ENCODE peak calls at places on chromosomes 1 and 21, in five cellular contexts. J is fibroblast of lung, C is thyroid gland, R is epithelial cell of proximal tubule, X is breast epithelium. L is an unnamed sample.

GRCh38 chr21:46406001-46406400 is 52.7 kb upstream of the DIP2A start:
- DNase-seq in C (no peak), R (no peak), J (no peak), X (no peak), L (no peak)

GRCh38 chr1:171355727-171356126 is 41.7 kb downstream of the FMO4 start:
- DNase-seq in C (no peak), R (peak), X (no peak), J (peak), L (no peak)

GRCh38 chr1:159790237-159790917 is 9.6 kb downstream of the DUSP23 start:
- DNase-seq in J (no peak), R (no peak), C (peak), X (no peak), L (no peak)

GRCh38 chr1:200180821-200181220 is 153.3 kb downstream of the NR5A2 start:
- DNase-seq in C (no peak), X (no peak), J (peak), R (peak), L (peak)

GRCh38 chr1:46220808-46221207 is 17.7 kb downstream of the LURAP1 start:
- DNase-seq in R (no peak), X (no peak), J (no peak), C (no peak), L (no peak)

GRCh38 chr1:65395887-65396612 is 24.4 kb upstream of the LEPR start:
- DNase-seq in R (peak), J (peak), C (no peak), X (no peak), L (no peak)

GRCh38 chr1:7644906-7645750 is 126.0 kb upstream of the VAMP3 start:
- DNase-seq in C (peak), X (no peak), R (peak), J (peak), L (no peak)

GRCh38 chr1:199394856-199395255 is 632.7 kb upstream of the NR5A2 start:
- DNase-seq in R (no peak), X (no peak), J (no peak), C (no peak), L (no peak)

GRCh38 chr1:185338719-185339622 is 21.9 kb upstream of the IVNS1ABP start:
- DNase-seq in R (no peak), J (peak), X (no peak), C (no peak), L (no peak)

GRCh38 chr1:89780721-89781120 is 40.1 kb upstream of the LRRC8D start:
- DNase-seq in X (no peak), C (no peak), R (peak), J (peak), L (peak)

GRCh38 chr1:240706150-240706904 is 94.4 kb upstream of the GREM2 start:
- DNase-seq in X (no peak), J (peak), R (no peak), C (no peak), L (peak)
- H3K4me3 ChIP-seq in X (no peak), J (no peak), R (no peak), C (no peak), L (no peak)

DNA sequence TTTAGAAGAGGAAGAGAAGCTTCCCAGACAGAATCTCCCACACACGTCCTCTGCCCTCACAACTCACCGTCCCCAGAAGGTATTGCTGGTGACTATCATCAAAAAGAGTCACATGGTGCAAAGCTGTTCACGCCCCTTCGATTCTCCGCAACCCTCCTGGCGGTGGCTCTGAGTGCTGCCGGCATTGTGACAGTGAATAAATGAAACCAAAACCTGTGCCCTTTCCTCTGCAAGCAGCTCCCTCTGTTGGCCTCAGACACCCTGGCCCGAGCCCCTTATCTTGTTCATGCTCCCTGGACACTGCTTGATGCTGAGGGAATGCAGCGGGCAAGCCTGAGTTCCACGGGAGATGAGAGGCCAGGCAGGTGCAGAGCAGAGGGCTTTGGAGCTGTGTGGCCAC is 510.3 kb downstream of the NPHP4 start:
- DNase-seq in R (no peak), J (no peak), X (no peak), C (no peak), L (no peak)
- TF ChIP-seq CTCF in R (no peak), J (no peak), X (no peak), C (no peak), L (no peak)

GRCh38 chr21:44296916-44297315 is 2.9 kb upstream of the PFKL start:
- DNase-seq in J (no peak), R (no peak), X (no peak), C (no peak), L (no peak)
- H3K4me3 ChIP-seq in J (no peak), R (no peak), X (no peak), C (no peak), L (no peak)

DNA sequence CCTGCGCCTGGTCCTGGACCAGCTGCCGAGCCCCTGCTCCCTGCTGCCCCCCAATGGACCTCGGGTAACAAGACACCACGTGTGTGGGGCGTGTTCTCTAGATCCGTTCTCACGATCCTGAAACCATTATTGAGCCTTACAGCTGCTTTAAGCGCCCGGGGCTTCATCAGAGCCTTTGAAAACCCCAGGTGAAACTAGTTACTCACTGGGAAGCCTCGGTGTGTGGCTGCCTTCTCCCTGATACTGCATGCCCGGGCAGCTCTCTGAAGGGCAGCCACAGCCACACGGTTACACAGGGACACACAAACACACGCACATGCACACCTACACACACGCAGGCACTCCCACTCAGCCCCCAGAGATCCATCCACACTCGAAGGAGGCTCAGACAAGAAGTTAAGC is 5.3 kb downstream of the HES2 start:
- DNase-seq in X (no peak), J (peak), R (no peak), C (no peak), L (peak)
- TF ChIP-seq CTCF in X (no peak), J (peak), R (peak), C (no peak), L (peak)

GRCh38 chr1:92482665-92483441 is 3.9 kb downstream of the GFI1 start:
- DNase-seq in R (no peak), X (no peak), C (no peak), J (no peak), L (peak)

GRCh38 chr1:92484171-92484471 is 2.6 kb downstream of the GFI1 start:
- DNase-seq in X (no peak), J (no peak), R (no peak), C (no peak), L (no peak)

GRCh38 chr1:92484472-92485373 is 2.0 kb downstream of the GFI1 start:
- DNase-seq in X (no peak), R (no peak), C (peak), J (no peak), L (no peak)

GRCh38 chr1:92482404-92482664 is 4.4 kb downstream of the GFI1 start:
- DNase-seq in C (no peak), J (no peak), R (no peak), X (no peak), L (no peak)

GRCh38 chr1:92483442-92484170 is 3.1 kb downstream of the GFI1 start:
- DNase-seq in C (peak), X (no peak), J (no peak), R (no peak), L (peak)
- H3K4me3 ChIP-seq in C (no peak), X (peak), J (no peak), R (no peak), L (no peak)

DNA sequence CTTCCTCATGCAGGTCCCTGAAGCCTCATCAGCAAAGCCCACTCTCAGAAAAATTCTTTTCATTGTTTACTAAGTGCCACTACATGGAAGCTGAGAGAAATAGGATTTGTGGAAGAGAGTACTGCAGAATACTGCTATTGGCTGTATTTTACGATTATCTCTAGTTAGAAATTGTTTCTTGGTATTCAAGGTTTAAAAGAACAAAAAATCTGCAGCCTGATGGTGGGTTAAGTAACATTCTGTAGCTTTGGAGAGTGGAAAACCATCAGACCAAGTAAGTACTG is 27.3 kb downstream of the PTTG1IP start:
- DNase-seq in R (no peak), J (no peak), X (no peak), C (no peak), L (no peak)
- TF ChIP-seq CTCF in R (no peak), J (no peak), X (no peak), C (peak), L (no peak)

GRCh38 chr1:116877369-116877768 is 32.3 kb upstream of the PTGFRN start:
- DNase-seq in J (no peak), X (no peak), R (no peak), C (peak), L (no peak)
- H3K4me3 ChIP-seq in J (no peak), X (no peak), R (no peak), C (no peak), L (no peak)

GRCh38 chr1:85319488-85319887 is 43.1 kb upstream of the BCL10 start:
- DNase-seq in C (no peak), J (no peak), X (no peak), R (no peak), L (peak)
- TF ChIP-seq CTCF in C (no peak), J (no peak), X (no peak), R (no peak), L (no peak)

GRCh38 chr1:8871965-8872399 is 6.5 kb downstream of the ENO1 start:
- DNase-seq in J (peak), R (no peak), X (no peak), C (no peak), L (no peak)

GRCh38 chr1:8871539-8871935 is 6.9 kb downstream of the ENO1 start:
- DNase-seq in J (no peak), X (no peak), R (no peak), C (no peak), L (no peak)

GRCh38 chr1:8874230-8875201 is 4.0 kb downstream of the ENO1 start:
- DNase-seq in C (no peak), R (no peak), J (peak), X (no peak), L (peak)

GRCh38 chr1:8873506-8874229 is 4.8 kb downstream of the ENO1 start:
- DNase-seq in J (peak), C (peak), R (peak), X (peak), L (peak)

DNA sequence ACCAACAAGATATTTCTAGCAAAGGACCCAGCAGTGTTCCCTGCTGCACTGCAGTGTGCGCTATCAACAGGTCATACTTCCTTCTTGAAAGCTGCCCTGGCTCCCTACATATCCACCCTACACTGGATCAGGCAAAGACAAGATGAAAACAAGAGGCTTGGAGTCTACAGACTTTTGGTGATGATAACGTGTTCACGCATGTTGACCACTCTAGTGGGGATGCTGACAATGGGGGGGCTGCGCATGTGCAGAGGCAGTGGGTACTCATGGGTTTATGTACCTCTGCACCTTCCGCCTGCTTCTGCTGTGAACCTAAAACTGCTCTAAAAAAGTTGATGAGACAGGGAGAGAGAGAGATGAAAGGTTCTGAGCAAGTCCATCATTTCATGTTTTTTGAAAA is 5.5 kb downstream of the ENO1 start:
- DNase-seq in R (no peak), J (no peak), C (no peak), X (no peak), L (no peak)
- H3K4me3 ChIP-seq in R (peak), J (no peak), C (no peak), X (no peak), L (no peak)

GRCh38 chr1:205810448-205811157 is 2.4 kb downstream of the SLC41A1 start:
- DNase-seq in C (no peak), R (no peak), X (no peak), J (no peak), L (no peak)
- TF ChIP-seq CTCF in C (peak), R (peak), X (peak), J (peak), L (peak)

L was measured in foreskin fibroblast.